ENCODE peak calls at places on chromosome 11, in eight cellular contexts. R, P, B, F, V, X, K and O are unnamed samples.

GRCh38 chr11:70872950-70873735 is 379.2 kb downstream of the SHANK2 start:
- DNase-seq in X (no peak), F (no peak), P (peak; percentile 74), R (no peak), V (no peak), B (no peak), K (no peak), O (no peak)

GRCh38 chr11:13268791-13269190 is 8.8 kb upstream of the BMAL1 start:
- DNase-seq in P (no peak), K (no peak), X (no peak), F (no peak), V (no peak), R (no peak), B (no peak), O (no peak)

GRCh38 chr11:122781378-122782040 is 56.8 kb upstream of the CRTAM start:
- DNase-seq in B (peak; percentile 74), P (peak; percentile 82), X (peak; percentile 82), K (peak; percentile 4), V (peak; percentile 69), F (peak; percentile 74), R (peak; percentile 29), O (peak; percentile 85)

GRCh38 chr11:10514713-10515112 is 26.3 kb downstream of the RNF141 start:
- DNase-seq in V (no peak), P (no peak), R (no peak), B (no peak), F (no peak), X (no peak), K (no peak), O (no peak)

GRCh38 chr11:97461044-97461880 is 1071.4 kb downstream of the JRKL start:
- DNase-seq in K (no peak), V (no peak), B (no peak), X (no peak), F (no peak), R (no peak), P (no peak), O (no peak)

GRCh38 chr11:48081151-48082010 is 101.0 kb downstream of the PTPRJ start:
- DNase-seq in B (no peak), X (peak; percentile 42), V (peak; percentile 8), K (no peak), P (no peak), R (no peak), F (no peak), O (no peak)

GRCh38 chr11:68959465-68960298 is 21.1 kb downstream of the MRGPRD start:
- DNase-seq in B (peak; percentile 19), K (no peak), P (no peak), X (no peak), V (no peak), F (no peak), R (no peak), O (peak; percentile 88)

GRCh38 chr11:3043315-3043871 is 13.8 kb downstream of the CARS1 start:
- DNase-seq in F (no peak), B (no peak), V (no peak), X (no peak), R (no peak), K (no peak), P (no peak), O (no peak)

GRCh38 chr11:69810289-69811118 is 8.7 kb downstream of the FGF3 start:
- DNase-seq in F (no peak), B (no peak), V (no peak), X (no peak), K (no peak), R (no peak), P (no peak), O (no peak)

GRCh38 chr11:6402561-6402981 is 12.3 kb downstream of the SMPD1 start:
- DNase-seq in X (peak; percentile 65), K (no peak), F (no peak), V (no peak), R (no peak), B (no peak), P (no peak), O (no peak)

GRCh38 chr11:103091441-103091809 is 535 bp downstream of the DCUN1D5 start:
- DNase-seq in P (peak; percentile 43), X (peak; percentile 61), B (peak; percentile 71), K (peak; percentile 38), F (no peak), V (no peak), R (no peak), O (peak; percentile 58)